ENCODE peak calls at places on chromosomes 4 and X, in five cellular contexts. S is Panc1, T is spleen, C is endothelial cell of umbilical vein, M is stomach. B is an unnamed sample.

GRCh38 chr4:5517372-5517771 is 191.0 kb downstream of the EVC2 start:
- DNase-seq in C (no peak), S (no peak), T (no peak), M (no peak), B (no peak)

GRCh38 chr4:77187231-77187630 is 30.2 kb downstream of the CCNG2 start:
- DNase-seq in C (no peak), M (no peak), S (no peak), T (no peak), B (no peak)

GRCh38 chr4:85659626-85660213 is 184.8 kb downstream of the ARHGAP24 start:
- DNase-seq in S (no peak), T (no peak), M (no peak), C (no peak), B (no peak)

GRCh38 chr4:86664959-86665358 is 70.8 kb downstream of the PTPN13 start:
- DNase-seq in M (no peak), S (no peak), C (no peak), T (no peak), B (no peak)

GRCh38 chrX:17635231-17635630 is 102.1 kb upstream of the SCML1 start:
- DNase-seq in M (no peak), C (no peak), T (no peak), S (no peak), B (no peak)

GRCh38 chr4:168631241-168632151 is 134.6 kb downstream of the PALLD start:
- DNase-seq in S (no peak), M (peak), T (peak), C (peak), B (no peak)

GRCh38 chr4:107801766-107802211 is 22.9 kb upstream of the SGMS2 start:
- DNase-seq in C (no peak), T (no peak), M (no peak), S (no peak), B (no peak)

GRCh38 chrX:323721-324628 is 5.4 kb upstream of the GTPBP6 start:
- DNase-seq in M (peak), C (no peak), T (peak), S (peak), B (no peak)

GRCh38 chr4:54101190-54102041 is 1.5 kb downstream of the GSX2 start:
- DNase-seq in S (no peak), C (no peak), T (no peak), M (no peak), B (no peak)

GRCh38 chr4:52964561-52964960 is 102.4 kb downstream of the RASL11B start:
- DNase-seq in C (no peak), S (no peak), M (no peak), T (no peak), B (no peak)

GRCh38 chrX:17805120-17805519 is 56.0 kb downstream of the RAI2 start:
- DNase-seq in S (no peak), T (no peak), M (no peak), C (no peak), B (no peak)

GRCh38 chr4:165378763-165379631 is at the start of gene CPE:
- DNase-seq in S (no peak), T (peak), M (peak), C (peak), B (peak)

GRCh38 chrX:148872153-148872540 is 371.7 kb downstream of the AFF2 start:
- DNase-seq in S (no peak), T (no peak), C (no peak), M (no peak), B (no peak)

GRCh38 chr4:143341186-143341755 is 4.6 kb downstream of the GAB1 start:
- DNase-seq in T (no peak), S (no peak), C (no peak), M (no peak), B (no peak)

GRCh38 chrX:67619253-67619652 is 75.4 kb downstream of the AR start:
- DNase-seq in S (no peak), M (no peak), T (no peak), C (peak), B (no peak)

GRCh38 chrX:133965321-133965720 is 20.1 kb downstream of the GPC3 start:
- DNase-seq in M (no peak), C (no peak), T (no peak), S (no peak), B (no peak)

GRCh38 chr4:154854362-154854761 is 73.3 kb downstream of the RBM46 start:
- DNase-seq in C (no peak), S (no peak), M (no peak), T (no peak), B (no peak)

GRCh38 chr4:120753854-120754253 is 168.7 kb downstream of the PRDM5 start:
- DNase-seq in T (no peak), M (no peak), C (no peak), S (no peak), B (no peak)

GRCh38 chrX:153948847-153949819 is 4.7 kb upstream of the RENBP start:
- DNase-seq in C (peak), M (no peak), S (no peak), T (no peak), B (no peak)

GRCh38 chr4:87973283-87974169 is 2.0 kb upstream of the SPP1 start:
- DNase-seq in T (peak), M (peak), C (peak), S (peak), B (no peak)

GRCh38 chr4:169005453-169006099 is 4.5 kb downstream of the CBR4 start:
- DNase-seq in T (no peak), S (no peak), M (no peak), C (no peak), B (no peak)

GRCh38 chr4:3820806-3821579 is 54.8 kb downstream of the ADRA2C start:
- DNase-seq in C (no peak), T (no peak), M (no peak), S (no peak), B (no peak)

GRCh38 chr4:174324725-174325124 is 41.0 kb downstream of the CEP44 start:
- DNase-seq in T (no peak), C (no peak), M (no peak), S (no peak), B (no peak)

GRCh38 chr4:157421365-157421764 is 200.8 kb downstream of the GRIA2 start:
- DNase-seq in S (no peak), M (no peak), C (peak), T (no peak), B (no peak)

GRCh38 chrX:51144828-51145442 is 187.7 kb upstream of the NUDT10 start:
- DNase-seq in S (peak), M (no peak), C (peak), T (no peak), B (peak)

GRCh38 chr4:176500894-176501293 is 181.1 kb downstream of the SPCS3 start:
- DNase-seq in C (no peak), S (no peak), M (no peak), T (no peak), B (no peak)

GRCh38 chr4:183635333-183635732 is 23.7 kb downstream of the RWDD4 start:
- DNase-seq in S (no peak), T (no peak), C (no peak), M (no peak), B (no peak)

GRCh38 chrX:124362761-124363160 is 16.4 kb downstream of the SH2D1A start:
- DNase-seq in C (no peak), M (no peak), T (no peak), S (no peak), B (no peak)

GRCh38 chr4:145782756-145783155 is 102.8 kb downstream of the C4orf51 start:
- DNase-seq in M (no peak), C (peak), T (no peak), S (no peak), B (no peak)

GRCh38 chr4:27016551-27016950 is 155.9 kb downstream of the STIM2 start:
- DNase-seq in S (no peak), M (no peak), T (no peak), C (no peak), B (no peak)

GRCh38 chrX:106902684-106903083 is 457 bp downstream of the RIPPLY1 start:
- DNase-seq in S (no peak), M (no peak), C (no peak), T (no peak), B (no peak)

GRCh38 chrX:65697915-65698796 is 30.7 kb downstream of the MSN start:
- DNase-seq in C (peak), S (no peak), T (peak), M (peak), B (peak)

GRCh38 chr4:82097504-82097903 is 276.3 kb downstream of the HNRNPD start:
- DNase-seq in T (no peak), C (no peak), S (no peak), M (no peak), B (no peak)

GRCh38 chr4:146336413-146336807 is 122.1 kb downstream of the REELD1 start:
- DNase-seq in S (no peak), C (peak), T (no peak), M (no peak), B (no peak)

DNA sequence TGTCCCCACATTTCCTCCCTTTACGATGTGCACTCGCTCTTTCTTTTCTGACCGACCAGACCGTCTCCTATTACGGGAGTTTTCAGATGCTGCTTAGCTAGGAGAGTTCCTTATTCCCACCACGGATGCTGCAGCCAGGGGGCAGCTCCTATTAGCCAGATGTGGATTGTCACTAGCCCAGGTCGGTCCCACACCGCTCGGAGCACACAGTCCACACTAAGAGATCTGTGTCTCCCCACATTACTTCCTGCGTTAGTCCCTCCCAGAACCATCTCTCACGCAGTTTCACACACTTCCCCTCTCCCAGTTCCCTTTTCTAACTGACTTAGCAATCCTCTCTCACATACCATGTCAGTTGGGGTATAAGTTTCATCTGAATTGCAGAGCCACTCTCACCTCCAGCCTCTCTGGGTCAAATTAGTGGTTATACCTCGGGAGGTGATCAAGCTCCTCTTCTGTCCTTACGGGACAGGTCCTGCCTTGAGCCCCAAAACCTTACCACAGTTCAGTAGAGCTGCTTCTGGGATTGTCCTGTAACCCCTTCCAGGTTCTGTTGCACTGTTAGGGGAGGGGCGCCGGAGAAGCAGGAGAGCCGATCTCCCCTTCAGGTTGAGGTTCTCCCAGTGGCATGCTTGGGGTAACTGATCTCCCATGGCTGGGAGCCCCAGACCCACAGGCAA is 28.2 kb downstream of the SULT1E1 start:
- DNase-seq in T (peak), C (no peak), S (no peak), M (no peak), B (peak)
- TF ChIP-seq POLR2AphosphoS5 in T (no peak), C (no peak), S (no peak), M (no peak), B (no peak)

GRCh38 chrX:73214366-73215094 is at the start of gene NAP1L2:
- DNase-seq in M (no peak), S (no peak), C (peak), T (peak), B (no peak)
- TF ChIP-seq POLR2AphosphoS5 in M (no peak), S (no peak), C (no peak), T (peak), B (peak)

DNA sequence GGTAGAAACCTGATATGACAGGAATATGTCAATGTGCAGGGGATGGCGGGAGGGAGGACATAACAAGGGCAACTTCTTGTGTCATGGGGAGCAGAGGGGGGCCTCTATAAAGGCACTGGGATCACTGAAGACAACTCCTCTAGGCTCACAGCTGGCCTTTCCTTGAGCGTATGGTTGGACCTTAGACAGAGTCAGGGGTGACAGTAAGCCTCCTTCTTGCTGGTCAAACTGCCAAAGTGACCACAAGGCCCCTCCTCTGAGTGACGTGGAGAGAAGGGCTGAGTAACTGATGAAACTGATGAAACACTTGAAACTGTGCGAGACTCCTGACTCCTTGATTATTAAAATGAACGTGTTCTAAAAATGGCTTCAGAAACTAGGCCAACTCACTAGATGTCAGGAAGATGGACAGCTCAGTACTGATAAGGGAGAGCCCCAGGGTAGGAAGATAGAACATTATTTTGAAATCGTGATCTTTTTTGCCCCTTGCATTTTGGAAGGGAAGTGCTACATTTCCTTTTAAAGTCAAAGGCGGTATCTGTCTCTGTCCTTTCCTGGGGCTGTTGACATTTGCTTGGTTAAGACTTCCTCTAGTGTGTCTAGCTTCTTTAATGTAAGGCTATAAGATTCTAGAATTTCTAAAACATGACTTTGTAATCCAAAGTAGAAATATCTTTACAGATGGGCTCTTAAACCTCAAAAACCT is 1.6 kb downstream of the RAB33A start:
- DNase-seq in M (no peak), S (no peak), C (peak), T (peak), B (no peak)
- TF ChIP-seq POLR2AphosphoS5 in M (no peak), S (no peak), C (no peak), T (peak), B (peak)

GRCh38 chr4:36386691-36387090 is 105.3 kb downstream of the DTHD1 start:
- DNase-seq in T (no peak), S (no peak), C (no peak), M (no peak), B (no peak)

GRCh38 chr4:36392049-36392448 is 110.6 kb downstream of the DTHD1 start:
- DNase-seq in C (no peak), S (no peak), T (no peak), M (no peak), B (no peak)

GRCh38 chr4:36388710-36389109 is 107.3 kb downstream of the DTHD1 start:
- DNase-seq in T (no peak), S (no peak), C (no peak), M (no peak), B (no peak)

DNA sequence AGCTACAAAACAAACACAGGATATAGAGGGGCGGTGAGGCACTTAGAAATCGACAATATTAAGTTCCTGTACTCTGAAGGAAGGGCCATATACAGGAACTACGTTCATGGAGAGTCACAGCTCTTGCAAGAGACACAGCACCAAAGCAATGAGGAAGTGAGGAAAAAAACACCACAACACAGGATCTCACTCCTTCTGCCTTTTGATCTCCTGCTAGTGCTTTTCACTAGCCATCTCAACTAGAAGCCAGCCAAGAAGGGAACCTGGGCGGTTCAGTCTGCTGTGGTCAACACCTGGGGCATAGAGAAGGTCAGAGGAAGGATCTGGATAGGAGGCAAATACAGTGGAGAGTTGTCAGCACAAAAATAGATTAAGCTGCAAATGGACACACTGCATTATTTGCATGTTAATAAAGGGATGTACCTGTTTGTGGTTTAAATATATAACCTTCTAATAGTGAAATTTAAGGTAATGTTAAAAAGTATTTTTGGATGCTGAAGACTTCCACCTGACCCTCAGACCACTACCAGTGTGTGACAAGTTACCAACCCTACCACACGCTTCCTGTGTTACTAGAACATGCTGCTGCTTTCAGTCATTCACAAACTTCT is 104.6 kb downstream of the DTHD1 start:
- DNase-seq in M (no peak), C (no peak), T (no peak), S (no peak), B (peak)
- TF ChIP-seq POLR2AphosphoS5 in M (no peak), C (no peak), T (peak), S (no peak), B (no peak)